ENCODE peak calls at places on chromosomes 13 and 19, in five cellular contexts. M is C1 segment of cervical spinal cord; Z is NCI-H1105 treated with DMSO at 0.1 percent for 48 hours; I is activated CD8-positive, alpha-beta memory T cell treated with anti-CD3 and anti-CD28 coated beads for 48 hours; S is midbrain. O is an unnamed sample.

GRCh38 chr19:34733826-34734600 is at the start of gene ZNF181:
- DNase-seq in M (peak), Z (peak), I (peak), S (peak), O (peak)

GRCh38 chr13:37701972-37702371 is 103.4 kb upstream of the POSTN start:
- DNase-seq in M (no peak), Z (no peak), I (no peak), S (no peak), O (no peak)

GRCh38 chr13:43786472-43786765 is 353 bp downstream of the ENOX1 start:
- DNase-seq in M (no peak), Z (no peak), I (no peak), S (no peak), O (no peak)

GRCh38 chr13:28568286-28568685 is 73.4 kb upstream of the FLT1 start:
- DNase-seq in M (peak), Z (peak), I (no peak), S (peak), O (no peak)

GRCh38 chr13:109654341-109655205 is 131.8 kb downstream of the IRS2 start:
- DNase-seq in M (no peak), Z (no peak), I (no peak), S (peak), O (no peak)

GRCh38 chr13:73492811-73493210 is 434.0 kb downstream of the KLF5 start:
- DNase-seq in M (no peak), Z (no peak), I (no peak), S (no peak), O (no peak)

GRCh38 chr19:35773020-35773809 is 2.1 kb upstream of the ARHGAP33 start:
- DNase-seq in M (no peak), Z (no peak), I (no peak), S (no peak), O (no peak)

GRCh38 chr13:95756072-95756471 is 79.1 kb downstream of the DNAJC3 start:
- DNase-seq in M (no peak), Z (no peak), I (no peak), S (no peak), O (no peak)

GRCh38 chr19:31548941-31549340 is 199.7 kb upstream of the TSHZ3 start:
- DNase-seq in M (peak), Z (no peak), I (no peak), S (peak), O (no peak)

GRCh38 chr13:37640499-37640898 is 41.9 kb upstream of the POSTN start:
- DNase-seq in M (no peak), Z (peak), I (no peak), S (peak), O (no peak)

O was measured in type B pancreatic cell.